ENCODE peak calls at places on chromosomes 16 and 17, in six cellular contexts. Z is NCI-H2171 treated with DMSO at 0.1 percent for 48 hours, C is AG10803, R is H7, H is breast epithelium, J is sciatic nerve. X is an unnamed sample.

GRCh38 chr16:86061318-86061695 is 162.3 kb downstream of the IRF8 start:
- DNase-seq in H (no peak), Z (no peak), J (no peak), C (no peak), R (no peak), X (no peak)

GRCh38 chr17:74010903-74011302 is 192.6 kb upstream of the RPL38 start:
- DNase-seq in H (no peak), C (no peak), R (no peak), Z (no peak), J (no peak), X (no peak)

GRCh38 chr17:72614871-72615626 is 477.4 kb downstream of the SLC39A11 start:
- DNase-seq in R (peak; percentile 56), H (no peak), J (peak; percentile 84), C (peak; percentile 58), Z (no peak), X (peak; percentile 59)

GRCh38 chr16:29148867-29149272 is 164.0 kb downstream of the LAT start:
- DNase-seq in J (no peak), C (no peak), Z (no peak), H (peak; percentile 27), R (no peak), X (no peak)

GRCh38 chr17:60139438-60140285 is 10.1 kb upstream of the CA4 start:
- DNase-seq in R (peak; percentile 94), H (peak; percentile 78), Z (no peak), J (peak; percentile 84), C (peak; percentile 55), X (peak; percentile 56)

GRCh38 chr16:67029249-67030096 is 524 bp downstream of the CBFB start:
- DNase-seq in H (peak; percentile 62), R (peak; percentile 78), J (peak; percentile 81), C (peak; percentile 61), Z (peak; percentile 14), X (peak; percentile 48)

GRCh38 chr17:8005951-8006730 is 3.7 kb downstream of the GUCY2D start:
- DNase-seq in R (peak; percentile 73), H (no peak), Z (peak; percentile 57), C (no peak), J (no peak), X (no peak)

GRCh38 chr16:54185045-54185444 is 101.5 kb downstream of the IRX3 start:
- DNase-seq in C (no peak), Z (no peak), J (no peak), H (no peak), R (no peak), X (no peak)

GRCh38 chr17:41907185-41907556 is 11.6 kb downstream of the ACLY start:
- DNase-seq in J (no peak), C (peak; percentile 75), R (peak; percentile 32), Z (no peak), H (no peak), X (peak; percentile 91)

GRCh38 chr17:21513012-21513570 is 136.9 kb downstream of the KCNJ12 start:
- DNase-seq in R (peak; percentile 95), J (peak; percentile 87), Z (peak; percentile 57), H (peak; percentile 77), C (peak; percentile 58), X (peak; percentile 70)

GRCh38 chr17:40552806-40553693 is 12.2 kb downstream of the CCR7 start:
- DNase-seq in H (no peak), R (peak; percentile 57), J (peak; percentile 70), Z (no peak), C (no peak), X (peak; percentile 43)

X was measured in fibroblast of mammary gland.